ENCODE peak calls at places on chromosomes 5 and 9, in seven cellular contexts. O, I, G, C, H, Z and S are unnamed samples.

GRCh38 chr5:378301-378891 is 56.9 kb downstream of the AHRR start:
- DNase-seq in O (no peak), I (peak), G (no peak), C (no peak), H (no peak), Z (no peak), S (peak)

GRCh38 chr5:153960269-153961215 is 78.2 kb downstream of the FAM114A2 start:
- DNase-seq in O (no peak), I (peak), G (no peak), C (no peak), H (no peak), Z (peak), S (no peak)

GRCh38 chr5:31963358-31963757 is 210.8 kb downstream of the GOLPH3 start:
- DNase-seq in O (no peak), I (peak), G (peak), C (no peak), H (no peak), Z (no peak), S (no peak)

GRCh38 chr5:95731571-95732554 is 727 bp downstream of the RHOBTB3 start:
- DNase-seq in O (peak), I (peak), G (peak), C (no peak), H (no peak), Z (peak), S (peak)

GRCh38 chr9:130663258-130664171 is 879 bp upstream of the PRDM12 start:
- DNase-seq in O (no peak), I (peak), G (no peak), C (no peak), H (no peak), Z (no peak), S (peak)

GRCh38 chr5:78360674-78361225 is 333 bp downstream of the SCAMP1 start:
- DNase-seq in O (peak), I (peak), G (peak), C (peak), H (peak), Z (no peak), S (peak)

GRCh38 chr9:38384990-38385848 is 7.3 kb upstream of the ALDH1B1 start:
- DNase-seq in O (no peak), I (peak), G (no peak), C (no peak), H (no peak), Z (no peak), S (no peak)

GRCh38 chr5:74630387-74631087 is 10.0 kb downstream of the ENC1 start:
- DNase-seq in O (no peak), I (peak), G (no peak), C (no peak), H (no peak), Z (no peak), S (no peak)

GRCh38 chr5:140338336-140338735 is 8.1 kb downstream of the HBEGF start:
- DNase-seq in O (no peak), I (peak), G (no peak), C (no peak), H (no peak), Z (no peak), S (no peak)

GRCh38 chr9:75892168-75892901 is 1.9 kb downstream of the PCSK5 start:
- DNase-seq in O (no peak), I (no peak), G (peak), C (no peak), H (no peak), Z (no peak), S (peak)

GRCh38 chr9:8388132-8388531 is 588.6 kb upstream of the DMAC1 start:
- DNase-seq in O (no peak), I (no peak), G (no peak), C (no peak), H (no peak), Z (no peak), S (no peak)

GRCh38 chr5:72013741-72014703 is 93.3 kb upstream of the MAP1B start:
- DNase-seq in O (no peak), I (peak), G (no peak), C (no peak), H (no peak), Z (no peak), S (no peak)

GRCh38 chr5:54296386-54296785 is 14.0 kb downstream of the ARL15 start:
- DNase-seq in O (no peak), I (no peak), G (no peak), C (no peak), H (no peak), Z (no peak), S (no peak)

GRCh38 chr5:138974227-138975063 is 99.3 kb upstream of the LRRTM2 start:
- DNase-seq in O (no peak), I (peak), G (peak), C (no peak), H (no peak), Z (no peak), S (no peak)

GRCh38 chr9:132006657-132007370 is 72.9 kb downstream of the MED27 start:
- DNase-seq in O (no peak), I (no peak), G (no peak), C (peak), H (no peak), Z (no peak), S (no peak)

GRCh38 chr9:12846035-12846434 is 71.2 kb downstream of the LURAP1L start:
- DNase-seq in O (no peak), I (no peak), G (no peak), C (no peak), H (no peak), Z (no peak), S (no peak)

GRCh38 chr5:22293147-22293546 is 560.0 kb downstream of the CDH12 start:
- DNase-seq in O (no peak), I (no peak), G (no peak), C (no peak), H (no peak), Z (no peak), S (no peak)

GRCh38 chr5:113427871-113428574 is 6.8 kb downstream of the TSSK1B start:
- DNase-seq in O (no peak), I (no peak), G (no peak), C (no peak), H (no peak), Z (no peak), S (peak)